ENCODE peak calls at places on chromosomes 4 and X, in eight cellular contexts. One of them, this sample, is unnamed.

GRCh38 chr4:9889306-9889705 is 107.9 kb downstream of the DRD5 start:
- DNase-seq in nephron progenitor cell: no peak
- DNase-seq in HL-60: no peak
- DNase-seq in midbrain: no peak
- DNase-seq in H4: no peak
- DNase-seq in activated naive CD4-positive, alpha-beta T cell: no peak
- DNase-seq in LoVo: no peak
- DNase-seq in transverse colon: no peak
- DNase-seq in this sample: no peak

GRCh38 chrX:107878106-107878505 is 52.4 kb downstream of the MID2 start:
- DNase-seq in midbrain: no peak
- DNase-seq in H4: no peak
- DNase-seq in nephron progenitor cell: no peak
- DNase-seq in HL-60: no peak
- DNase-seq in activated naive CD4-positive, alpha-beta T cell: no peak
- DNase-seq in LoVo: no peak
- DNase-seq in transverse colon: no peak
- DNase-seq in this sample: no peak

GRCh38 chr4:178205826-178206225 is 763.6 kb upstream of the AGA start:
- DNase-seq in HL-60: no peak
- DNase-seq in transverse colon: no peak
- DNase-seq in nephron progenitor cell: no peak
- DNase-seq in activated naive CD4-positive, alpha-beta T cell: no peak
- DNase-seq in LoVo: no peak
- DNase-seq in midbrain: no peak
- DNase-seq in H4: no peak
- DNase-seq in this sample: no peak

GRCh38 chr4:114599231-114600065 is 841 bp downstream of the UGT8 start:
- DNase-seq in transverse colon: peak
- DNase-seq in midbrain: no peak
- DNase-seq in LoVo: peak
- DNase-seq in HL-60: no peak
- DNase-seq in H4: peak
- DNase-seq in activated naive CD4-positive, alpha-beta T cell: no peak
- DNase-seq in nephron progenitor cell: peak
- DNase-seq in this sample: no peak

GRCh38 chr4:167111622-167112021 is 122.7 kb downstream of the SPOCK3 start:
- DNase-seq in HL-60: no peak
- DNase-seq in H4: no peak
- DNase-seq in activated naive CD4-positive, alpha-beta T cell: no peak
- DNase-seq in midbrain: no peak
- DNase-seq in nephron progenitor cell: no peak
- DNase-seq in transverse colon: no peak
- DNase-seq in LoVo: no peak
- DNase-seq in this sample: no peak

GRCh38 chr4:120816385-120816784 is 106.1 kb downstream of the PRDM5 start:
- DNase-seq in HL-60: peak
- DNase-seq in midbrain: no peak
- DNase-seq in H4: no peak
- DNase-seq in activated naive CD4-positive, alpha-beta T cell: no peak
- DNase-seq in nephron progenitor cell: no peak
- DNase-seq in LoVo: no peak
- DNase-seq in transverse colon: no peak
- DNase-seq in this sample: no peak

GRCh38 chr4:80035336-80035735 is 37.7 kb downstream of the ANTXR2 start:
- DNase-seq in midbrain: no peak
- DNase-seq in activated naive CD4-positive, alpha-beta T cell: no peak
- DNase-seq in H4: no peak
- DNase-seq in nephron progenitor cell: no peak
- DNase-seq in HL-60: peak
- DNase-seq in LoVo: peak
- DNase-seq in transverse colon: peak
- DNase-seq in this sample: no peak

GRCh38 chr4:56465599-56466295 is 1.7 kb upstream of the SRP72 start:
- DNase-seq in LoVo: peak
- DNase-seq in HL-60: peak
- DNase-seq in activated naive CD4-positive, alpha-beta T cell: no peak
- DNase-seq in midbrain: no peak
- DNase-seq in H4: no peak
- DNase-seq in transverse colon: no peak
- DNase-seq in nephron progenitor cell: no peak
- DNase-seq in this sample: no peak

GRCh38 chr4:153497988-153498967 is 32.1 kb downstream of the TMEM131L start:
- DNase-seq in LoVo: no peak
- DNase-seq in nephron progenitor cell: no peak
- DNase-seq in midbrain: no peak
- DNase-seq in transverse colon: no peak
- DNase-seq in activated naive CD4-positive, alpha-beta T cell: no peak
- DNase-seq in HL-60: no peak
- DNase-seq in H4: no peak
- DNase-seq in this sample: peak

GRCh38 chr4:996994-997374 is 3.8 kb upstream of the SLC26A1 start:
- DNase-seq in nephron progenitor cell: no peak
- DNase-seq in activated naive CD4-positive, alpha-beta T cell: no peak
- DNase-seq in LoVo: no peak
- DNase-seq in H4: no peak
- DNase-seq in transverse colon: no peak
- DNase-seq in midbrain: no peak
- DNase-seq in HL-60: no peak
- DNase-seq in this sample: no peak

GRCh38 chr4:2712261-2712842 is 43.8 kb downstream of the TNIP2 start:
- DNase-seq in activated naive CD4-positive, alpha-beta T cell: no peak
- DNase-seq in nephron progenitor cell: no peak
- DNase-seq in midbrain: no peak
- DNase-seq in transverse colon: no peak
- DNase-seq in HL-60: peak
- DNase-seq in H4: no peak
- DNase-seq in LoVo: no peak
- DNase-seq in this sample: no peak

GRCh38 chrX:150268839-150269238 is 94.3 kb upstream of the MAMLD1 start:
- DNase-seq in HL-60: no peak
- DNase-seq in nephron progenitor cell: no peak
- DNase-seq in activated naive CD4-positive, alpha-beta T cell: no peak
- DNase-seq in transverse colon: no peak
- DNase-seq in H4: no peak
- DNase-seq in midbrain: no peak
- DNase-seq in LoVo: no peak
- DNase-seq in this sample: no peak

GRCh38 chr4:6011686-6012085 is 6.5 kb downstream of the C4orf50 start:
- DNase-seq in transverse colon: no peak
- DNase-seq in activated naive CD4-positive, alpha-beta T cell: no peak
- DNase-seq in nephron progenitor cell: no peak
- DNase-seq in HL-60: no peak
- DNase-seq in midbrain: peak
- DNase-seq in LoVo: no peak
- DNase-seq in H4: peak
- DNase-seq in this sample: no peak

GRCh38 chr4:55547461-55547770 is 707 bp upstream of the CLOCK start:
- DNase-seq in midbrain: peak
- DNase-seq in nephron progenitor cell: peak
- DNase-seq in transverse colon: no peak
- DNase-seq in activated naive CD4-positive, alpha-beta T cell: no peak
- DNase-seq in HL-60: no peak
- DNase-seq in H4: no peak
- DNase-seq in LoVo: no peak
- DNase-seq in this sample: no peak

This sample was measured in AG04450.